ENCODE peak calls at places on chromosomes 3 and 15, in seven cellular contexts. L is body of pancreas, N is sigmoid colon, D is transverse colon, Q is right lobe of liver, E is adrenal gland, Z is stomach. F is an unnamed sample.

GRCh38 chr15:60076582-60077263 is 72.6 kb downstream of the FOXB1 start:
- DNase-seq in Q (no peak), Z (no peak), E (no peak), L (no peak), N (no peak), D (no peak), F (no peak)

GRCh38 chr3:12875857-12876451 is 34.6 kb upstream of the RPL32 start:
- DNase-seq in D (peak), Z (peak), L (peak), E (peak), Q (no peak), N (no peak), F (no peak)

GRCh38 chr3:134449277-134449676 is 36.5 kb downstream of the ANAPC13 start:
- DNase-seq in N (no peak), E (peak), D (peak), Q (no peak), L (peak), Z (peak), F (no peak)

GRCh38 chr3:133444071-133444774 is 44.4 kb downstream of the BFSP2 start:
- DNase-seq in Z (peak), N (no peak), L (peak), E (no peak), D (peak), Q (no peak), F (no peak)

GRCh38 chr15:45958924-45959323 is 324.1 kb downstream of the SQOR start:
- DNase-seq in Z (no peak), L (no peak), E (no peak), Q (no peak), N (no peak), D (no peak), F (no peak)

GRCh38 chr15:53833134-53833624 is 73.7 kb upstream of the WDR72 start:
- DNase-seq in Z (peak), N (peak), L (peak), Q (no peak), D (no peak), E (peak), F (no peak)

GRCh38 chr3:36444909-36445308 is 64.6 kb downstream of the STAC start:
- DNase-seq in Q (no peak), L (no peak), Z (no peak), N (no peak), E (no peak), D (no peak), F (no peak)

GRCh38 chr3:190718691-190719090 is 143.8 kb downstream of the GMNC start:
- DNase-seq in E (no peak), Q (no peak), Z (no peak), N (no peak), L (no peak), D (no peak), F (no peak)

DNA sequence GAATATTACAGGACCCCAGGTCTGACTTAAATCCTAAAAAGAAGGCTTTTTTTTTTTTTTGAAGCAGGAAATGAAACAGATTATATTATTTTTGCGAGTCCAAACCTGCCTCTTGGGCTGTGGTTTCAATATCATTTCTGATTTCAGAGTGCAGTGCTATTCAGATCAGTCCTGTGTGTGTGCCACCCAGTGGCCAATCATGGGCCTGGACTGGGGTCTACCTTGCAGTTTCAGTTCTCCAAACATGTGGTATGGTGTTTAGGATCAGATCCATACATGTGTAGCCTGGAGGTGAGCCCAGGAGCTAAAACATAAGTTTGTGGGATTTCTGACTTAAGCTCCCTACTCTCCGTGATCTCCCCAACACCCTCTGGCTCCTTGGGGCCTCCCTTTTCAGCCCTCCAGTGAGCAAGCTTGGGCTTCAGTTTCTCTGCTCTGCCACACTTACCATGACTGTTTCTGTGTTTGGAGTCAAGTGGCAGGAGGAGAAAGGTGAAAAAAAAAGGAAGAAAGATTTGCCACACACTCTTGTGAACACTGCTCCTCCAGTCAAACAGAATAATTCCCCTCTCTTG is 12.1 kb upstream of the THSD4 start:
- DNase-seq in D (peak), Q (peak), N (peak), E (peak), Z (peak), L (peak), F (no peak)
- TF ChIP-seq CTCF in D (peak), Q (peak), N (no peak), E (peak), Z (no peak), L (peak), F (no peak)

DNA sequence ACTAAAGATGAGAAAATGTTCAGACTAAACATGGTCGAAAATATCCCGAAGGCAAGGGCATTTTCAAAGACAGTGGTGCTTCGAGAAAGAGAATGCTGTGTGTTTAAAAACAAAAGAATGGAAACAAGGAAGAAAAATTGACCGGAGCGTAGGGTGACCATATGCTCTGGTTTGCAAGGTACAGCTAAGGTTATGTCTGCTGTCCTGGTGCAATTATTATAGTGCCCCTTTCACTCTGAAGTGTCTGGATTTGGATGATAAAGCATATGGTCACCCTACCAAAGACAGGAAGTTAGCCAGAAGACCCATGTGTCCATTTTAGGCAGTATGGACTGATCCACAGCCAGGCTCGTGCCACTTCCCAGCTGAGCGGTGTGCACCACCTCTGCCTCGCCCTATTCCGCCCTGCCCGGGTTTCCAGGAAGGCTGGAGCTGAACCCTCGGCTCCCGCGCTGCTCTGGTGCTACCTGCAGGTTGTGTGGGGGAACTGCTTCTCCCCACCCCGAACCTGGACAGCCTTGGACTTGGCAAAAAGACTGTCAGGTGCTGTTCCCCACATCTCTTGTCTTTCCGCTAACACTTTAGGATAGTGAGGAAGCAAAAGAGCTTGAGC is 25.2 kb downstream of the GOLGA6D start:
- DNase-seq in L (peak), Z (peak), N (peak), D (peak), E (peak), Q (peak), F (no peak)
- TF ChIP-seq POLR2A in L (no peak), Z (no peak), N (no peak), D (no peak), E (no peak), Q (no peak), F (no peak)

GRCh38 chr15:100919481-100920405 is 586 bp downstream of the LRRK1 start:
- DNase-seq in L (peak), Q (peak), D (peak), N (no peak), E (no peak), Z (no peak), F (peak)

GRCh38 chr15:100918034-100918689 is 995 bp upstream of the LRRK1 start:
- DNase-seq in D (peak), L (peak), Q (peak), Z (peak), E (peak), N (peak), F (peak)

GRCh38 chr15:100920516-100921135 is 1.5 kb downstream of the LRRK1 start:
- DNase-seq in L (no peak), D (no peak), E (no peak), N (no peak), Z (no peak), Q (no peak), F (no peak)

GRCh38 chr15:100922192-100923040 is 3.3 kb downstream of the LRRK1 start:
- DNase-seq in L (no peak), N (no peak), Q (no peak), E (no peak), D (no peak), Z (no peak), F (no peak)

GRCh38 chr15:100918690-100919480 is at the start of gene LRRK1:
- DNase-seq in Z (no peak), L (peak), E (no peak), N (no peak), D (peak), Q (peak), F (peak)
- TF ChIP-seq CTCF in Z (no peak), L (no peak), E (no peak), N (no peak), D (no peak), Q (no peak), F (no peak)

GRCh38 chr3:63867225-63867624 is 3.6 kb downstream of the ATXN7 start:
- DNase-seq in Q (no peak), N (no peak), D (no peak), E (no peak), Z (no peak), L (no peak), F (no peak)

GRCh38 chr3:63864008-63864871 is 573 bp downstream of the ATXN7 start:
- DNase-seq in N (no peak), D (peak), Q (peak), L (peak), Z (peak), E (peak), F (peak)

GRCh38 chr3:63861306-63861705 is 2.3 kb downstream of the THOC7 start:
- DNase-seq in E (no peak), L (no peak), Z (no peak), Q (no peak), D (no peak), N (no peak), F (no peak)

GRCh38 chr3:63862804-63863149 is 828 bp downstream of the THOC7 start:
- DNase-seq in E (no peak), Q (no peak), N (no peak), Z (no peak), L (no peak), D (no peak), F (no peak)

DNA sequence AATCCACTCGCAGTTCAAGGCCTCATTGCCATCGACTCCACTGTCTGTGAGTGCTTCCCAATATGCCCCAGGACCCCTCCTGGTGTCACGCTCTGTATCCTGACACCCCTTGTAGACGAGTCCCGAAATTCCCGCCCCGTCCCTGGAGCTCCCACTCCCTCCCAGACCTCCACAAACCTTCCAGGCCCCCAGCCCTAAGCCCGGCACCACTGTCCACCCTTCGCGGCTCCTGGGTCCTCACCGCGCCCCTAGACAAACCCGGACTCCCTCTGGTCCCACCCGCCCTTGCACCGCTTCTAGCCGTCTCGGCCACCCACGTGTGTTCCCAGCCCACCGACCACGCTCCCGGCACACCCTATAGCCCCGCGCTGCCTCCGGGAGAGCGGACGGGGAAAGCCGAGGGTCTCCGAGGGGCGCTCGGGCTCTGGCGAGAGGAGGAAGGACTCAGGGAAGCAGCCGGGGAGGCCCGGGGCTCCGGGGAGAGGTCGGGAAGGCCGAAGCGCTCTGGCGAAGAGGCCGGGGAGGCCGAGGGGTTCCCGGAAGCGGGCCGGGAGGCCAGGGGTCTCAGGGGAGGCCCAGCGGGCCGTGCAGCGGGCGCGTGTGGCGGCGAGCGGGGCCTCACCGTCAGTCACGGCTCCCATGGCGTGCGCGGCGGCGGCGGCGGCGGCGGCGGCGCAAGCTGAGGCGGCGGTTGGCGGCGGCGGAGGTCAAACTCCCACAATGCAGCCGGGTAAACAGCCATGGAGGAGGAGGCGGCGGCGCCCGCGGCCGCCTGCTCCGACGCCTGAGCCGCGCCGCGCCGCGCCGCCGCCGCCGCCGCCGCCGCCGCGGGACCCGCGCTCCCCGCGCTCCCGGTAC is at the start of the genes ATXN7 and THOC7:
- DNase-seq in E (peak), D (peak), Q (peak), Z (peak), L (peak), N (peak), F (peak)
- TF ChIP-seq POLR2A in E (peak), D (no peak), Q (peak), Z (no peak), L (peak), N (no peak), F (no peak)

DNA sequence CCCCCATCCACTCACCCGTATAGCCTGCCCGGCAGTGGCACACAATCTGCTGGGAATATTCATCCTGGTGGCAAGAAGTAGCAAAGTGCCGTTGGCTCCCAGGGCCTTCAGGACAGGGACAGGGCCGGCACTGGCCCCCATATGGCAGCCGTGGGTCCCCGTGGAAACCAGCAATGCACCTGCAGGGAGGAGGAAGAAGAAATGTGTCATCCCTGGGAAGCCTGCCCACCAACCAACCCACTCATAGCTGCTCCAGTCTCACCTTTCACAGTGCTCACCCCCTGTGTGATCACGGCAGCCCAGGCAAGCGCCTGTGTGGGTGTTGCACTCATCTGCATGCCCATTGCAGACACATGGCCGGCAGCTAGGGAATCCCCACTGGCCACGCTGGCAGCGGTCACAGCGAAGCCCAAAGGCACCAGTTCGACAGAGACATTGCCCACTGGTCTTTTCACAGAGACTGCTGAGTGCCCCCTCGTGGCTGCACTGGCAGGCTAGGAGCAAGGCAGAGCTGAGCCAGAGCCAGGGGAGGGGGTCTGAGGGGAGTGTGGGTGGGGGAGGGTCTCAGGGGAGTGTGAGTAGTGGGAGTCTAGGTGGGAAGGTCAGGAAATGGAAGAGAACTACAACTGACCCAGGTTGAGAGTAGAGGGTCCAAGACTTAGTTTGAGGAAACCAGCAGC is 4.5 kb upstream of the USP19 start:
- DNase-seq in L (no peak), Q (no peak), D (no peak), Z (no peak), E (no peak), N (no peak), F (no peak)
- TF ChIP-seq CTCF in L (no peak), Q (no peak), D (no peak), Z (no peak), E (no peak), N (no peak), F (no peak)

GRCh38 chr3:39136533-39137434 is 16.6 kb downstream of the CSRNP1 start:
- DNase-seq in D (no peak), L (no peak), Q (no peak), N (peak), Z (no peak), E (no peak), F (no peak)

GRCh38 chr3:39138804-39139415 is 14.5 kb downstream of the CSRNP1 start:
- DNase-seq in Q (no peak), E (no peak), D (peak), Z (peak), N (peak), L (no peak), F (no peak)

GRCh38 chr3:39137435-39137936 is 15.9 kb downstream of the CSRNP1 start:
- DNase-seq in N (peak), E (no peak), D (no peak), L (no peak), Q (no peak), Z (no peak), F (no peak)

GRCh38 chr3:39139442-39139841 is 13.9 kb downstream of the CSRNP1 start:
- DNase-seq in L (no peak), D (no peak), E (no peak), Z (no peak), N (no peak), Q (no peak), F (no peak)

GRCh38 chr3:39137991-39138803 is 15.2 kb downstream of the CSRNP1 start:
- DNase-seq in L (no peak), E (no peak), Z (no peak), D (no peak), Q (no peak), N (peak), F (no peak)
- TF ChIP-seq POLR2A in L (no peak), E (no peak), Z (no peak), D (no peak), Q (no peak), N (no peak), F (no peak)

GRCh38 chr3:109803274-109803673 is 465.9 kb upstream of the DPPA4 start:
- DNase-seq in N (no peak), D (no peak), L (no peak), Q (no peak), Z (no peak), E (no peak), F (no peak)
- TF ChIP-seq CTCF in N (no peak), D (peak), L (no peak), Q (peak), Z (no peak), E (no peak), F (no peak)

GRCh38 chr15:41620536-41621199 is 39.5 kb upstream of the MGA start:
- DNase-seq in D (no peak), N (no peak), L (no peak), E (no peak), Q (no peak), Z (no peak), F (no peak)

GRCh38 chr15:41622901-41623300 is 37.3 kb upstream of the MGA start:
- DNase-seq in L (no peak), N (no peak), Q (no peak), D (no peak), Z (no peak), E (no peak), F (no peak)

GRCh38 chr15:41627204-41627603 is 33.0 kb upstream of the MGA start:
- DNase-seq in Z (no peak), N (no peak), D (no peak), E (no peak), Q (no peak), L (no peak), F (no peak)

GRCh38 chr15:41621200-41622193 is 38.7 kb upstream of the MGA start:
- DNase-seq in L (peak), Q (peak), E (peak), N (peak), D (peak), Z (peak), F (peak)
- TF ChIP-seq POLR2A in L (peak), Q (no peak), E (no peak), N (no peak), D (no peak), Z (no peak), F (no peak)